ENCODE peak calls at places on chromosomes 2 and 18, in eight cellular contexts. G is heart right ventricle, P is RWPE1, X is GM13976, M is HL-60, S is coronary artery, I is pancreas, E is cardiac fibroblast. T is an unnamed sample.

GRCh38 chr2:205034034-205034433 is 488.8 kb downstream of the PARD3B start:
- DNase-seq in S (no peak), P (no peak), I (no peak), X (no peak), G (no peak), E (no peak), M (no peak), T (no peak)

GRCh38 chr2:42249284-42249683 is 80.1 kb downstream of the EML4 start:
- DNase-seq in E (no peak), S (no peak), M (no peak), X (no peak), I (no peak), G (no peak), P (no peak), T (no peak)

GRCh38 chr2:219634171-219634940 is 6.9 kb downstream of the SLC4A3 start:
- DNase-seq in M (no peak), I (no peak), E (no peak), X (peak; percentile 32), S (peak; percentile 52), P (no peak), G (peak; percentile 5), T (peak; percentile 12)

GRCh38 chr18:28712172-28712571 is 535.2 kb upstream of the CDH2 start:
- DNase-seq in E (no peak), X (no peak), M (no peak), G (no peak), P (no peak), S (no peak), I (no peak), T (no peak)

GRCh38 chr2:127857494-127857818 is 499 bp downstream of the POLR2D start:
- DNase-seq in S (no peak), X (peak; percentile 46), I (peak; percentile 21), E (no peak), M (peak; percentile 34), G (no peak), P (peak; percentile 33), T (peak; percentile 52)

GRCh38 chr2:197011777-197012641 is 85.5 kb upstream of the PGAP1 start:
- DNase-seq in X (peak; percentile 55), G (peak; percentile 32), S (no peak), I (peak; percentile 30), E (peak; percentile 68), P (peak; percentile 38), M (peak; percentile 28), T (peak; percentile 69)

GRCh38 chr2:5560981-5561380 is 131.2 kb upstream of the SOX11 start:
- DNase-seq in G (peak; percentile 6), I (no peak), P (no peak), M (no peak), X (no peak), S (no peak), E (peak; percentile 5), T (no peak)

GRCh38 chr18:79494936-79495335 is 99.2 kb downstream of the NFATC1 start:
- DNase-seq in E (no peak), M (no peak), I (no peak), P (no peak), S (no peak), X (no peak), G (no peak), T (no peak)

GRCh38 chr2:184577056-184577455 is 21.3 kb upstream of the ZNF804A start:
- DNase-seq in P (no peak), X (no peak), M (no peak), G (no peak), S (no peak), I (no peak), E (no peak), T (no peak)

GRCh38 chr2:177753682-177754475 is 318.7 kb downstream of the PDE11A start:
- DNase-seq in P (no peak), X (no peak), S (no peak), E (peak; percentile 81), G (peak; percentile 84), M (peak; percentile 57), I (peak; percentile 15), T (no peak)

GRCh38 chr2:127508025-127508620 is 18.2 kb downstream of the IWS1 start:
- DNase-seq in X (no peak), G (no peak), M (no peak), E (no peak), P (no peak), S (no peak), I (no peak), T (no peak)

GRCh38 chr2:240467659-240468299 is 32.3 kb downstream of the GPC1 start:
- DNase-seq in S (no peak), M (no peak), G (no peak), X (no peak), E (no peak), P (no peak), I (peak; percentile 12), T (peak; percentile 20)

GRCh38 chr2:60496976-60497375 is 56.5 kb downstream of the BCL11A start:
- DNase-seq in S (no peak), G (no peak), E (no peak), X (no peak), P (no peak), I (no peak), M (no peak), T (no peak)

GRCh38 chr2:231177156-231178007 is 21.0 kb upstream of the ARMC9 start:
- DNase-seq in S (no peak), I (no peak), G (no peak), X (no peak), E (no peak), M (no peak), P (no peak), T (no peak)

GRCh38 chr2:127196998-127197397 is 23.1 kb downstream of the CYP27C1 start:
- DNase-seq in M (peak; percentile 62), G (no peak), P (no peak), S (no peak), E (no peak), X (no peak), I (no peak), T (no peak)

GRCh38 chr2:129905664-129906081 is 73.8 kb upstream of the RAB6C start:
- DNase-seq in X (no peak), M (no peak), S (peak; percentile 64), E (no peak), I (no peak), P (no peak), G (no peak), T (no peak)

GRCh38 chr2:209638346-209638745 is 133.3 kb upstream of the UNC80 start:
- DNase-seq in X (no peak), M (no peak), S (no peak), I (no peak), E (no peak), P (peak; percentile 78), G (no peak), T (no peak)
- TF ChIP-seq CTCF in X (no peak), M (no peak), S (no peak), I (no peak), E (no peak), P (no peak), G (no peak), T (no peak)

DNA sequence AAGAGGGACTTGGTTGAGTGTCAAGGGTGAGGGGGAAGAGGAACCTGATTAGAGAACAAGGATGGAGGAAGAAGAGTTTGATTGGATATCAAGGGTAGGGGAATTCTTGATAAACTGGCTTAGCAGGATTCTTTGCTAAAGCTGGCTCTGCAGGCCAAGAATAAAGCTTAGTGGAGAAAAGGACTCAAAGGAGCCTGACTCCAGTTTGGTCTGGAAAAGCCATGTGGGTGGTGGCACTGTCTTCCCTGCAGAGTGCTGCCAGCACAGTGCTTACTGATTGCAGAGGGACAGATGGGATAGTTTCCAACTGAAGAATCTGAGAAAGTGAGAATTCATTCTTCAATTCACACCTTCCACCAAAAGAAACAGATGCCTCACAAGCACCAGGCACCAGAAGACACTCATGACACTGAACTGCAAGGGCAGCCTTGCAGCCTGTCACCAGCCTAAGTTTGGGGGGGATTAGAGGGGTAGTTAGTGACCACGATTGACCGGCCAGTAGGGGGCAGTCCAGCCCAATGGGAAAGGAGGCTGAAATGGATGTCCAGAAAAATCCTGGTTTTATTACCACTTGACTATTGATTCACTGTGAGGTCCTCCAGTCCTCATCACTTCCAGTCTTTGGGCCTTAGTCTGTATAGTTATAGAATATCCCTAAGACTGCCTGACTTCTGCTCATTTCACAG is 334.5 kb downstream of the SMAD2 start:
- DNase-seq in P (peak; percentile 0), M (no peak), E (no peak), S (no peak), I (no peak), G (no peak), X (peak; percentile 72), T (peak; percentile 71)
- TF ChIP-seq CTCF in P (no peak), M (no peak), E (no peak), S (no peak), I (no peak), G (no peak), X (peak; percentile 58), T (peak; percentile 68)

DNA sequence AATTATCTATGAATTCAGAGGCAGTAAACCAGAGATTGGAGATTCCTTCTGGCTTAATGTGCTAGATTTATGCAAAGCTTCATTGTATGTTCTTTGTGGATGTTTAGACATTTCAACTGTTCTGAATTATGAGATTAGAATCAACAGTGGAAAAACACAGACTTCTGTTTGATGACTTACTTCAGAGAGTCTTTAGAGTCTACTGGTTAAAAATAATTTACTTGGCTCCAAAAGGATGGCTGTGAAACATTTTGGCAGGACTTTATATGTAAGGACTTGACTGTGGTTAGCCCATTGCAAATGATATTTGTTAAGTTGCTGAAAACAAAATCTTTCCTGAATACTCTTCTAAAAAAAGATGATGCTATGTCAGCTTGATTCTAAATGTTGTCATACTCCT is 25.5 kb upstream of the LRRC30 start:
- DNase-seq in E (peak; percentile 59), M (no peak), S (no peak), G (no peak), P (no peak), X (no peak), I (no peak), T (no peak)
- TF ChIP-seq CTCF in E (no peak), M (no peak), S (no peak), G (no peak), P (no peak), X (no peak), I (no peak), T (no peak)

GRCh38 chr2:190084704-190085103 is 22.2 kb upstream of the MSTN start:
- DNase-seq in X (no peak), P (no peak), I (no peak), S (no peak), G (no peak), M (no peak), E (no peak), T (no peak)
- TF ChIP-seq CTCF in X (no peak), P (no peak), I (no peak), S (no peak), G (no peak), M (no peak), E (no peak), T (no peak)

GRCh38 chr18:23798824-23799223 is 109.6 kb downstream of the LAMA3 start:
- DNase-seq in M (no peak), I (no peak), P (no peak), G (no peak), E (no peak), S (no peak), X (no peak), T (no peak)
- TF ChIP-seq CTCF in M (no peak), I (no peak), P (no peak), G (no peak), E (no peak), S (no peak), X (no peak), T (no peak)

T was measured in GM13977.